ENCODE peak calls at places on chromosome 1, in ten cellular contexts. One of them, this sample, is unnamed.

GRCh38 chr1:227654858-227655752 is 80.0 kb downstream of the JMJD4 start:
- DNase-seq in WTC11: no peak
- DNase-seq in tibial artery: no peak
- DNase-seq in GM23338: no peak
- DNase-seq in brain microvascular endothelial cell: no peak
- DNase-seq in cardiac muscle cell: no peak
- DNase-seq in fibroblast of the aortic adventitia: no peak
- DNase-seq in foreskin fibroblast: no peak
- DNase-seq in MCF 10A: peak
- DNase-seq in GM12865: no peak
- DNase-seq in this sample: no peak

GRCh38 chr1:67850611-67851075 is 17.4 kb upstream of the GNG12 start:
- DNase-seq in foreskin fibroblast: peak
- DNase-seq in cardiac muscle cell: no peak
- DNase-seq in brain microvascular endothelial cell: peak
- DNase-seq in GM23338: no peak
- DNase-seq in WTC11: no peak
- DNase-seq in fibroblast of the aortic adventitia: peak
- DNase-seq in GM12865: no peak
- DNase-seq in tibial artery: peak
- DNase-seq in MCF 10A: peak
- DNase-seq in this sample: peak

GRCh38 chr1:194568610-194569009 is 1382.2 kb upstream of the B3GALT2 start:
- DNase-seq in fibroblast of the aortic adventitia: no peak
- DNase-seq in GM12865: no peak
- DNase-seq in cardiac muscle cell: peak
- DNase-seq in brain microvascular endothelial cell: peak
- DNase-seq in tibial artery: no peak
- DNase-seq in GM23338: peak
- DNase-seq in foreskin fibroblast: peak
- DNase-seq in WTC11: no peak
- DNase-seq in MCF 10A: peak
- DNase-seq in this sample: no peak

GRCh38 chr1:173056355-173056754 is 5.6 kb upstream of the TNFSF18 start:
- DNase-seq in GM12865: no peak
- DNase-seq in brain microvascular endothelial cell: no peak
- DNase-seq in foreskin fibroblast: no peak
- DNase-seq in tibial artery: no peak
- DNase-seq in cardiac muscle cell: no peak
- DNase-seq in WTC11: no peak
- DNase-seq in MCF 10A: no peak
- DNase-seq in fibroblast of the aortic adventitia: no peak
- DNase-seq in GM23338: no peak
- DNase-seq in this sample: no peak

GRCh38 chr1:20211511-20211931 is 25.2 kb upstream of the PLA2G2C start:
- DNase-seq in tibial artery: no peak
- DNase-seq in GM23338: no peak
- DNase-seq in GM12865: no peak
- DNase-seq in foreskin fibroblast: peak
- DNase-seq in fibroblast of the aortic adventitia: no peak
- DNase-seq in WTC11: no peak
- DNase-seq in cardiac muscle cell: no peak
- DNase-seq in MCF 10A: peak
- DNase-seq in brain microvascular endothelial cell: no peak
- DNase-seq in this sample: no peak

GRCh38 chr1:183019860-183020259 is 3.4 kb upstream of the LAMC1 start:
- DNase-seq in foreskin fibroblast: peak
- DNase-seq in WTC11: no peak
- DNase-seq in cardiac muscle cell: no peak
- DNase-seq in fibroblast of the aortic adventitia: peak
- DNase-seq in GM23338: peak
- DNase-seq in tibial artery: no peak
- DNase-seq in GM12865: no peak
- DNase-seq in brain microvascular endothelial cell: no peak
- DNase-seq in MCF 10A: peak
- DNase-seq in this sample: no peak

GRCh38 chr1:202143768-202144509 is 598 bp downstream of the ARL8A start:
- DNase-seq in foreskin fibroblast: peak
- DNase-seq in tibial artery: no peak
- DNase-seq in brain microvascular endothelial cell: no peak
- DNase-seq in cardiac muscle cell: peak
- DNase-seq in fibroblast of the aortic adventitia: peak
- DNase-seq in WTC11: peak
- DNase-seq in MCF 10A: no peak
- DNase-seq in GM12865: peak
- DNase-seq in GM23338: peak
- DNase-seq in this sample: no peak

GRCh38 chr1:40044065-40044575 is 3.6 kb downstream of the CAP1 start:
- DNase-seq in fibroblast of the aortic adventitia: no peak
- DNase-seq in tibial artery: no peak
- DNase-seq in cardiac muscle cell: no peak
- DNase-seq in GM12865: no peak
- DNase-seq in brain microvascular endothelial cell: no peak
- DNase-seq in MCF 10A: no peak
- DNase-seq in foreskin fibroblast: no peak
- DNase-seq in WTC11: no peak
- DNase-seq in GM23338: no peak
- DNase-seq in this sample: no peak

GRCh38 chr1:75908717-75909152 is 23.5 kb downstream of the ASB17 start:
- DNase-seq in tibial artery: no peak
- DNase-seq in fibroblast of the aortic adventitia: peak
- DNase-seq in WTC11: peak
- DNase-seq in MCF 10A: peak
- DNase-seq in GM23338: peak
- DNase-seq in foreskin fibroblast: peak
- DNase-seq in GM12865: peak
- DNase-seq in cardiac muscle cell: peak
- DNase-seq in brain microvascular endothelial cell: peak
- DNase-seq in this sample: no peak

GRCh38 chr1:226268421-226269124 is 40.4 kb downstream of the LIN9 start:
- DNase-seq in GM23338: no peak
- DNase-seq in GM12865: no peak
- DNase-seq in MCF 10A: peak
- DNase-seq in WTC11: no peak
- DNase-seq in cardiac muscle cell: no peak
- DNase-seq in fibroblast of the aortic adventitia: peak
- DNase-seq in brain microvascular endothelial cell: no peak
- DNase-seq in tibial artery: no peak
- DNase-seq in foreskin fibroblast: peak
- DNase-seq in this sample: no peak

GRCh38 chr1:24364605-24364974 is 45.4 kb downstream of the GRHL3 start:
- DNase-seq in brain microvascular endothelial cell: no peak
- DNase-seq in foreskin fibroblast: peak
- DNase-seq in GM23338: no peak
- DNase-seq in tibial artery: no peak
- DNase-seq in GM12865: no peak
- DNase-seq in MCF 10A: peak
- DNase-seq in WTC11: no peak
- DNase-seq in cardiac muscle cell: no peak
- DNase-seq in fibroblast of the aortic adventitia: no peak
- DNase-seq in this sample: no peak

GRCh38 chr1:116732726-116733125 is 21.5 kb upstream of the CD2 start:
- DNase-seq in brain microvascular endothelial cell: no peak
- DNase-seq in foreskin fibroblast: no peak
- DNase-seq in tibial artery: no peak
- DNase-seq in WTC11: no peak
- DNase-seq in GM12865: no peak
- DNase-seq in GM23338: no peak
- DNase-seq in MCF 10A: no peak
- DNase-seq in fibroblast of the aortic adventitia: no peak
- DNase-seq in cardiac muscle cell: no peak
- DNase-seq in this sample: no peak

GRCh38 chr1:116735246-116735645 is 19.0 kb upstream of the CD2 start:
- DNase-seq in cardiac muscle cell: no peak
- DNase-seq in WTC11: no peak
- DNase-seq in fibroblast of the aortic adventitia: no peak
- DNase-seq in brain microvascular endothelial cell: no peak
- DNase-seq in GM23338: no peak
- DNase-seq in foreskin fibroblast: no peak
- DNase-seq in MCF 10A: no peak
- DNase-seq in GM12865: no peak
- DNase-seq in tibial artery: no peak
- DNase-seq in this sample: no peak

GRCh38 chr1:116731439-116731838 is 22.8 kb upstream of the CD2 start:
- DNase-seq in GM12865: no peak
- DNase-seq in brain microvascular endothelial cell: no peak
- DNase-seq in GM23338: no peak
- DNase-seq in cardiac muscle cell: no peak
- DNase-seq in WTC11: no peak
- DNase-seq in tibial artery: no peak
- DNase-seq in fibroblast of the aortic adventitia: no peak
- DNase-seq in MCF 10A: no peak
- DNase-seq in foreskin fibroblast: no peak
- DNase-seq in this sample: no peak

GRCh38 chr1:116737020-116737854 is 17.0 kb upstream of the CD2 start:
- DNase-seq in brain microvascular endothelial cell: peak
- DNase-seq in WTC11: peak
- DNase-seq in fibroblast of the aortic adventitia: peak
- DNase-seq in GM12865: peak
- DNase-seq in foreskin fibroblast: peak
- DNase-seq in GM23338: peak
- DNase-seq in tibial artery: no peak
- DNase-seq in MCF 10A: peak
- DNase-seq in cardiac muscle cell: peak
- DNase-seq in this sample: no peak

DNA sequence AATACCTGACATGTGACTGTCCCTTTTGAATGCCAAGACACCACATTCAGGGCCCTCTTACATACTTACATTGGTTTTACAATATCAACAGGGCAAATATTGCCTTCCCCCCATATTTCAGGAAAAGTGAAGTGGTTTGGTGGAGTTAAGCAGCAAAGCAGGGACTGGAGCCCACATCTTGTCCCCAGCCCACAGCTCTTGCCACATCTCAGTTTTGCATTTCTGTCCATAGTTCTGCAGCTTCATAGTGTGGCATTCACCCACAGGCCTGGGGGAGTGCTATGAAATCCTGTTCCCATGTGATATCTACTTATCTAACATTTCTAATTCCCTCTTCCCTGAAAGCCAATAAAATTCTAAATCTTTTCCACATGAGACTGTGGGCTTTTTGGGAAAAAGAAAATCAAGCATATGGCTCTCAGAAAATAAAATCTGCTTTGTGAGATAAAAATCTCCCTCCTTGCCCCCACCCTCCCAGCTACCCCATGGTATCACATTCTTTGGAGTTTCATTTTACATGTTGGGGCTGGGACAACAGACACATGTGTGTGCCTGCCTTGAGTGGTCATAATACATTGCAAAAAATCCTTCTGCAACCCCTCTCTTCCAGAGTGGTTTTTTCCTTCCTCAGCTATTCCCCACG is 20.6 kb upstream of the CD2 start:
- DNase-seq in WTC11: no peak
- DNase-seq in fibroblast of the aortic adventitia: no peak
- DNase-seq in tibial artery: no peak
- DNase-seq in GM12865: no peak
- DNase-seq in cardiac muscle cell: no peak
- DNase-seq in foreskin fibroblast: no peak
- DNase-seq in GM23338: no peak
- DNase-seq in brain microvascular endothelial cell: no peak
- DNase-seq in MCF 10A: no peak
- DNase-seq in this sample: no peak
- TF ChIP-seq CTCF in WTC11: no peak
- TF ChIP-seq CTCF in fibroblast of the aortic adventitia: no peak
- TF ChIP-seq CTCF in tibial artery: no peak
- TF ChIP-seq CTCF in GM12865: no peak
- TF ChIP-seq CTCF in cardiac muscle cell: no peak
- TF ChIP-seq CTCF in foreskin fibroblast: no peak
- TF ChIP-seq CTCF in GM23338: no peak
- TF ChIP-seq CTCF in brain microvascular endothelial cell: no peak
- TF ChIP-seq CTCF in MCF 10A: no peak
- TF ChIP-seq CTCF in this sample: no peak

DNA sequence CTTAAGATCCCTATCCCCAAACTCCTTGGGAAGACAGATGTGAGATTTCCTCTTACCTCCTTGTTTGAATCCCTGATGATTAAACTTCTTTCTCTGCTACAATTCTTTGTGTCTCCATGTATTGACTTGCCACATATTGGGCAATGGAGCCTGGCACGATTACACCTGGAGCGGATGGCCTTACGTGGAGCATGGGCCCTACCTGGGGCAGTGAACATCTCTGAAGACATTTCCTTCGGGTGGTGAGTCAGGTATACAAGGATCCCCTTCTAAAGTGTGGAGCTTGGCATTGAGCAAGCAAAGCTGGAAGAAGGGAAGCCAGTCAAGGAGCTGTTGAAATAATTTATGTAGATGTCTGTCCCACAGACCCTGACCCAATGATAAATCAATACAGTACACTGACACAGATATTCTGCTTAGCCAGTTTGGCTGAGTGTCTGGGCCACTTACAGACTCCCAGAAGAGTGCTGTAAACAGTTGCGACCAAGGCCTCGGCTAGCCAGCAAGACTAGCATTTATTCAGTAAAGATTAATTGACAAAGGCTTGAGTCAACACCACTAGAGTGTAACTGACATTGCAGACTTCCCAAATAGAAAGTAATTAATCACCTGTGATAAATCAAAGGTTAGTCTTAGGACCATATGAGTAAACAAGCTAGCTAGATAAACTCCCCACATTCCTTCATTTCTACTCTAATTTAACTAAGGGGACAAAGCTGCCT is 83.1 kb upstream of the KCNK1 start:
- DNase-seq in brain microvascular endothelial cell: no peak
- DNase-seq in MCF 10A: peak
- DNase-seq in tibial artery: no peak
- DNase-seq in cardiac muscle cell: no peak
- DNase-seq in foreskin fibroblast: no peak
- DNase-seq in fibroblast of the aortic adventitia: no peak
- DNase-seq in WTC11: no peak
- DNase-seq in GM12865: no peak
- DNase-seq in GM23338: no peak
- DNase-seq in this sample: no peak
- TF ChIP-seq CTCF in brain microvascular endothelial cell: no peak
- TF ChIP-seq CTCF in MCF 10A: no peak
- TF ChIP-seq CTCF in tibial artery: no peak
- TF ChIP-seq CTCF in cardiac muscle cell: no peak
- TF ChIP-seq CTCF in foreskin fibroblast: no peak
- TF ChIP-seq CTCF in fibroblast of the aortic adventitia: no peak
- TF ChIP-seq CTCF in WTC11: no peak
- TF ChIP-seq CTCF in GM12865: no peak
- TF ChIP-seq CTCF in GM23338: no peak
- TF ChIP-seq CTCF in this sample: no peak

GRCh38 chr1:90704817-90705216 is 12.3 kb downstream of the BARHL2 start:
- DNase-seq in MCF 10A: no peak
- DNase-seq in GM12865: no peak
- DNase-seq in fibroblast of the aortic adventitia: no peak
- DNase-seq in foreskin fibroblast: no peak
- DNase-seq in GM23338: peak
- DNase-seq in cardiac muscle cell: no peak
- DNase-seq in tibial artery: no peak
- DNase-seq in brain microvascular endothelial cell: no peak
- DNase-seq in WTC11: peak
- DNase-seq in this sample: no peak
- TF ChIP-seq CTCF in MCF 10A: no peak
- TF ChIP-seq CTCF in GM12865: no peak
- TF ChIP-seq CTCF in fibroblast of the aortic adventitia: no peak
- TF ChIP-seq CTCF in foreskin fibroblast: no peak
- TF ChIP-seq CTCF in GM23338: no peak
- TF ChIP-seq CTCF in cardiac muscle cell: no peak
- TF ChIP-seq CTCF in tibial artery: no peak
- TF ChIP-seq CTCF in brain microvascular endothelial cell: no peak
- TF ChIP-seq CTCF in WTC11: no peak
- TF ChIP-seq CTCF in this sample: no peak

GRCh38 chr1:174230399-174230798 is 71.1 kb downstream of the RABGAP1L start:
- DNase-seq in MCF 10A: no peak
- DNase-seq in foreskin fibroblast: no peak
- DNase-seq in GM23338: no peak
- DNase-seq in fibroblast of the aortic adventitia: peak
- DNase-seq in GM12865: no peak
- DNase-seq in brain microvascular endothelial cell: peak
- DNase-seq in WTC11: no peak
- DNase-seq in tibial artery: no peak
- DNase-seq in cardiac muscle cell: no peak
- DNase-seq in this sample: no peak

GRCh38 chr1:174232761-174233160 is 73.4 kb downstream of the RABGAP1L start:
- DNase-seq in MCF 10A: no peak
- DNase-seq in fibroblast of the aortic adventitia: no peak
- DNase-seq in foreskin fibroblast: no peak
- DNase-seq in brain microvascular endothelial cell: no peak
- DNase-seq in WTC11: no peak
- DNase-seq in cardiac muscle cell: no peak
- DNase-seq in tibial artery: no peak
- DNase-seq in GM12865: no peak
- DNase-seq in GM23338: no peak
- DNase-seq in this sample: no peak
- TF ChIP-seq CTCF in MCF 10A: no peak
- TF ChIP-seq CTCF in fibroblast of the aortic adventitia: no peak
- TF ChIP-seq CTCF in foreskin fibroblast: no peak
- TF ChIP-seq CTCF in brain microvascular endothelial cell: no peak
- TF ChIP-seq CTCF in WTC11: no peak
- TF ChIP-seq CTCF in cardiac muscle cell: no peak
- TF ChIP-seq CTCF in tibial artery: no peak
- TF ChIP-seq CTCF in GM12865: no peak
- TF ChIP-seq CTCF in GM23338: no peak
- TF ChIP-seq CTCF in this sample: no peak